ENCODE peak calls at places on chromosome 14, in nine cellular contexts. One of them, this sample, is unnamed. For H3K4me1, the result is how much of the 10 kb centered on the place peaks cover.

GRCh38 chr14:20494935-20495766 is 10.2 kb upstream of the RNASE10 start:
- DNase-seq in fibroblast of lung: peak
- DNase-seq in adrenal gland: no peak
- DNase-seq in SK-N-SH: no peak
- DNase-seq in endodermal cell: no peak
- DNase-seq in neuronal stem cell: no peak
- DNase-seq in lower lobe of right lung: no peak
- DNase-seq in CD8-positive, alpha-beta T cell: no peak
- DNase-seq in psoas muscle: no peak
- DNase-seq in this sample: no peak

GRCh38 chr14:21668377-21668776 is 5.2 kb downstream of the OR4E1 start:
- DNase-seq in SK-N-SH: no peak
- DNase-seq in lower lobe of right lung: no peak
- DNase-seq in neuronal stem cell: no peak
- DNase-seq in fibroblast of lung: no peak
- DNase-seq in endodermal cell: no peak
- DNase-seq in psoas muscle: no peak
- DNase-seq in CD8-positive, alpha-beta T cell: no peak
- DNase-seq in adrenal gland: no peak
- DNase-seq in this sample: no peak

GRCh38 chr14:37501877-37502276 is 93.2 kb downstream of the FOXA1 start:
- DNase-seq in endodermal cell: no peak
- DNase-seq in CD8-positive, alpha-beta T cell: no peak
- DNase-seq in SK-N-SH: no peak
- DNase-seq in lower lobe of right lung: no peak
- DNase-seq in adrenal gland: no peak
- DNase-seq in psoas muscle: no peak
- DNase-seq in neuronal stem cell: no peak
- DNase-seq in fibroblast of lung: no peak
- DNase-seq in this sample: no peak

GRCh38 chr14:60094306-60094897 is 2.7 kb downstream of the PCNX4 start:
- DNase-seq in neuronal stem cell: no peak
- DNase-seq in endodermal cell: peak
- DNase-seq in psoas muscle: no peak
- DNase-seq in adrenal gland: peak
- DNase-seq in CD8-positive, alpha-beta T cell: no peak
- DNase-seq in SK-N-SH: no peak
- DNase-seq in lower lobe of right lung: no peak
- DNase-seq in fibroblast of lung: peak
- DNase-seq in this sample: no peak

GRCh38 chr14:106530423-106531107 is 1004.2 kb downstream of the TMEM121 start:
- DNase-seq in fibroblast of lung: no peak
- DNase-seq in lower lobe of right lung: no peak
- DNase-seq in adrenal gland: no peak
- DNase-seq in CD8-positive, alpha-beta T cell: no peak
- DNase-seq in SK-N-SH: no peak
- DNase-seq in psoas muscle: no peak
- DNase-seq in endodermal cell: no peak
- DNase-seq in neuronal stem cell: no peak
- DNase-seq in this sample: peak

GRCh38 chr14:96084796-96085195 is 45.6 kb downstream of the C14orf132 start:
- DNase-seq in SK-N-SH: peak
- DNase-seq in psoas muscle: peak
- DNase-seq in CD8-positive, alpha-beta T cell: no peak
- DNase-seq in fibroblast of lung: no peak
- DNase-seq in lower lobe of right lung: no peak
- DNase-seq in endodermal cell: no peak
- DNase-seq in neuronal stem cell: no peak
- DNase-seq in adrenal gland: no peak
- DNase-seq in this sample: no peak

GRCh38 chr14:21498540-21499526 is 12.3 kb downstream of the METTL3 start:
- DNase-seq in fibroblast of lung: peak
- DNase-seq in neuronal stem cell: peak
- DNase-seq in adrenal gland: no peak
- DNase-seq in lower lobe of right lung: no peak
- DNase-seq in endodermal cell: peak
- DNase-seq in SK-N-SH: peak
- DNase-seq in psoas muscle: no peak
- DNase-seq in CD8-positive, alpha-beta T cell: no peak
- DNase-seq in this sample: no peak

GRCh38 chr14:91911474-91912032 is 35.9 kb downstream of the FBLN5 start:
- DNase-seq in fibroblast of lung: peak
- DNase-seq in adrenal gland: no peak
- DNase-seq in SK-N-SH: peak
- DNase-seq in CD8-positive, alpha-beta T cell: no peak
- DNase-seq in endodermal cell: peak
- DNase-seq in neuronal stem cell: peak
- DNase-seq in lower lobe of right lung: no peak
- DNase-seq in psoas muscle: no peak
- DNase-seq in this sample: no peak

GRCh38 chr14:37142835-37143499 is 29.4 kb downstream of the SLC25A21 start:
- DNase-seq in psoas muscle: no peak
- DNase-seq in endodermal cell: no peak
- DNase-seq in SK-N-SH: no peak
- DNase-seq in fibroblast of lung: peak
- DNase-seq in lower lobe of right lung: no peak
- DNase-seq in neuronal stem cell: no peak
- DNase-seq in CD8-positive, alpha-beta T cell: no peak
- DNase-seq in adrenal gland: no peak
- DNase-seq in this sample: no peak

GRCh38 chr14:80387563-80387981 is 176.3 kb upstream of the DIO2 start:
- DNase-seq in SK-N-SH: no peak
- DNase-seq in endodermal cell: no peak
- DNase-seq in CD8-positive, alpha-beta T cell: no peak
- DNase-seq in lower lobe of right lung: no peak
- DNase-seq in psoas muscle: peak
- DNase-seq in fibroblast of lung: peak
- DNase-seq in neuronal stem cell: no peak
- DNase-seq in adrenal gland: peak
- DNase-seq in this sample: no peak

GRCh38 chr14:49044981-49045380 is 541.2 kb downstream of the RPS29 start:
- DNase-seq in SK-N-SH: no peak
- DNase-seq in CD8-positive, alpha-beta T cell: no peak
- DNase-seq in psoas muscle: no peak
- DNase-seq in endodermal cell: no peak
- DNase-seq in fibroblast of lung: no peak
- DNase-seq in lower lobe of right lung: no peak
- DNase-seq in adrenal gland: no peak
- DNase-seq in neuronal stem cell: no peak
- DNase-seq in this sample: no peak

GRCh38 chr14:100080206-100080605 is 15.0 kb downstream of the EVL start:
- DNase-seq in SK-N-SH: no peak
- DNase-seq in CD8-positive, alpha-beta T cell: no peak
- DNase-seq in adrenal gland: no peak
- DNase-seq in fibroblast of lung: no peak
- DNase-seq in neuronal stem cell: no peak
- DNase-seq in lower lobe of right lung: no peak
- DNase-seq in psoas muscle: no peak
- DNase-seq in endodermal cell: no peak
- DNase-seq in this sample: no peak
- H3K4me1 ChIP-seq in SK-N-SH: under half
- H3K4me1 ChIP-seq in CD8-positive, alpha-beta T cell: half or more
- H3K4me1 ChIP-seq in adrenal gland: under half
- H3K4me1 ChIP-seq in fibroblast of lung: under half
- H3K4me1 ChIP-seq in neuronal stem cell: under half
- H3K4me1 ChIP-seq in lower lobe of right lung: under half
- H3K4me1 ChIP-seq in psoas muscle: under half
- H3K4me1 ChIP-seq in endodermal cell: under half
- H3K4me1 ChIP-seq in this sample: under half

GRCh38 chr14:35351897-35352273 is 52.7 kb downstream of the NFKBIA start:
- DNase-seq in fibroblast of lung: no peak
- DNase-seq in endodermal cell: peak
- DNase-seq in SK-N-SH: no peak
- DNase-seq in adrenal gland: no peak
- DNase-seq in CD8-positive, alpha-beta T cell: no peak
- DNase-seq in psoas muscle: peak
- DNase-seq in neuronal stem cell: no peak
- DNase-seq in lower lobe of right lung: peak
- DNase-seq in this sample: peak

GRCh38 chr14:35351497-35351896 is 53.1 kb downstream of the NFKBIA start:
- DNase-seq in fibroblast of lung: no peak
- DNase-seq in endodermal cell: no peak
- DNase-seq in psoas muscle: no peak
- DNase-seq in CD8-positive, alpha-beta T cell: no peak
- DNase-seq in lower lobe of right lung: no peak
- DNase-seq in adrenal gland: no peak
- DNase-seq in SK-N-SH: no peak
- DNase-seq in neuronal stem cell: no peak
- DNase-seq in this sample: no peak

GRCh38 chr14:35353409-35354172 is 51.0 kb downstream of the NFKBIA start:
- DNase-seq in fibroblast of lung: no peak
- DNase-seq in SK-N-SH: no peak
- DNase-seq in neuronal stem cell: no peak
- DNase-seq in CD8-positive, alpha-beta T cell: no peak
- DNase-seq in adrenal gland: no peak
- DNase-seq in endodermal cell: no peak
- DNase-seq in psoas muscle: peak
- DNase-seq in lower lobe of right lung: peak
- DNase-seq in this sample: no peak

GRCh38 chr14:35349966-35350365 is 54.6 kb downstream of the NFKBIA start:
- DNase-seq in endodermal cell: peak
- DNase-seq in lower lobe of right lung: peak
- DNase-seq in adrenal gland: no peak
- DNase-seq in neuronal stem cell: no peak
- DNase-seq in SK-N-SH: no peak
- DNase-seq in CD8-positive, alpha-beta T cell: no peak
- DNase-seq in fibroblast of lung: no peak
- DNase-seq in psoas muscle: peak
- DNase-seq in this sample: no peak

DNA sequence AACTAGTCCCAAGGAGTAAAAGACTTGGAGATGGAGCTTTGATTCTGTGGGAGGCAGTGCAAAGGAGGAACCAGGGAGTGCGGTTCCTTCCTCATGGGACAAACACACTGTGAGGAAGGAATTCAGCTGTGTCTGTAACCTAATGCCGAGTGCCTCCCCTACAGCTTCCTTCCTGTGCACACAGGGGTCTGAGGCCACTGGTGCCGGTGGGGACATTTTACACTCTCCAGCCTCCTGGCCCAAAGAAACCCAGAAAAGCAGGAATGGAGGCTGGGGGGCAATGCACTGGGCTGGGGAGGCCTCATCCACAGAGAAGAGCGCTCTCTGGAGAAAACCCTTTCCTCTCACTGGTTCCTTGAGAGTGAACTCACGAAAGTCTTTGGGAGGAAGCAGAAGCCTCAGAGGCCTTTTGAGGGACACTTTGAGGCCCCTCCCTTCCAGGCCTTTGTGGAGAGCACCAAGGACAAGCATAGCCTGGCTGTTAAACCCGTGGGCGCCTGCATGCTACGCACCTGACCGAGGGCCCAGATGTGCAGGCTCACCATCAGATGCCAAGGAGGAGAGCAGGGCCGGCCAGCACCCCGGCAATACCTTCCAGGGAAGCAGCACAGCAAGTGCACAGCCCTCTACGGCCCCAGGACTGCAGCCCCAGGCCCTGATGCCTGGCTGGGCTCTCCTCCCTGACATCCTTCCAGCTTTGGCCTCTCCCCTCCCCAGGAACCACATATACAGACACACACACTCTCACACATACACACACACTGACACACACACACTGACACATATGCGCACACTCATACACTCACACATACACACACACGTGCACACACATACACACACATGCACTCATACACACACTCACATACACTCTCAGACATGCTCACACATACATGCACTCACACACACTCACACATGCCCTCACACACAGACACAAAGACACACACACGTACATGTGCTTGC is 52.0 kb downstream of the NFKBIA start:
- DNase-seq in fibroblast of lung: no peak
- DNase-seq in adrenal gland: no peak
- DNase-seq in endodermal cell: peak
- DNase-seq in neuronal stem cell: no peak
- DNase-seq in psoas muscle: peak
- DNase-seq in lower lobe of right lung: peak
- DNase-seq in SK-N-SH: no peak
- DNase-seq in CD8-positive, alpha-beta T cell: no peak
- DNase-seq in this sample: no peak
- H3K4me3 ChIP-seq in fibroblast of lung: no peak
- H3K4me3 ChIP-seq in adrenal gland: no peak
- H3K4me3 ChIP-seq in endodermal cell: no peak
- H3K4me3 ChIP-seq in neuronal stem cell: no peak
- H3K4me3 ChIP-seq in psoas muscle: no peak
- H3K4me3 ChIP-seq in lower lobe of right lung: no peak
- H3K4me3 ChIP-seq in SK-N-SH: no peak
- H3K4me3 ChIP-seq in CD8-positive, alpha-beta T cell: no peak
- H3K4me3 ChIP-seq in this sample: no peak

GRCh38 chr14:93961610-93962009 is 14.8 kb downstream of the ASB2 start:
- DNase-seq in adrenal gland: no peak
- DNase-seq in neuronal stem cell: no peak
- DNase-seq in CD8-positive, alpha-beta T cell: no peak
- DNase-seq in lower lobe of right lung: no peak
- DNase-seq in psoas muscle: no peak
- DNase-seq in fibroblast of lung: no peak
- DNase-seq in endodermal cell: no peak
- DNase-seq in SK-N-SH: no peak
- DNase-seq in this sample: no peak

GRCh38 chr14:93959239-93960107 is 16.9 kb downstream of the ASB2 start:
- DNase-seq in fibroblast of lung: peak
- DNase-seq in endodermal cell: peak
- DNase-seq in lower lobe of right lung: peak
- DNase-seq in adrenal gland: peak
- DNase-seq in neuronal stem cell: no peak
- DNase-seq in SK-N-SH: no peak
- DNase-seq in CD8-positive, alpha-beta T cell: peak
- DNase-seq in psoas muscle: peak
- DNase-seq in this sample: peak

GRCh38 chr14:93960108-93960475 is 16.3 kb downstream of the ASB2 start:
- DNase-seq in CD8-positive, alpha-beta T cell: no peak
- DNase-seq in endodermal cell: no peak
- DNase-seq in lower lobe of right lung: no peak
- DNase-seq in neuronal stem cell: no peak
- DNase-seq in fibroblast of lung: peak
- DNase-seq in adrenal gland: no peak
- DNase-seq in psoas muscle: no peak
- DNase-seq in SK-N-SH: no peak
- DNase-seq in this sample: no peak

GRCh38 chr14:93962701-93963601 is 13.4 kb downstream of the ASB2 start:
- DNase-seq in lower lobe of right lung: peak
- DNase-seq in CD8-positive, alpha-beta T cell: peak
- DNase-seq in SK-N-SH: no peak
- DNase-seq in adrenal gland: no peak
- DNase-seq in psoas muscle: peak
- DNase-seq in neuronal stem cell: no peak
- DNase-seq in endodermal cell: no peak
- DNase-seq in fibroblast of lung: no peak
- DNase-seq in this sample: peak

GRCh38 chr14:93960774-93961438 is 15.5 kb downstream of the ASB2 start:
- DNase-seq in fibroblast of lung: no peak
- DNase-seq in endodermal cell: no peak
- DNase-seq in CD8-positive, alpha-beta T cell: no peak
- DNase-seq in adrenal gland: no peak
- DNase-seq in psoas muscle: no peak
- DNase-seq in lower lobe of right lung: no peak
- DNase-seq in SK-N-SH: no peak
- DNase-seq in neuronal stem cell: no peak
- DNase-seq in this sample: no peak
- H3K4me1 ChIP-seq in fibroblast of lung: under half
- H3K4me1 ChIP-seq in endodermal cell: under half
- H3K4me1 ChIP-seq in CD8-positive, alpha-beta T cell: half or more
- H3K4me1 ChIP-seq in adrenal gland: under half
- H3K4me1 ChIP-seq in psoas muscle: half or more
- H3K4me1 ChIP-seq in lower lobe of right lung: half or more
- H3K4me1 ChIP-seq in SK-N-SH: under half
- H3K4me1 ChIP-seq in neuronal stem cell: under half
- H3K4me1 ChIP-seq in this sample: under half

GRCh38 chr14:90758959-90759358 is 57.3 kb downstream of the TTC7B start:
- DNase-seq in adrenal gland: peak
- DNase-seq in SK-N-SH: no peak
- DNase-seq in fibroblast of lung: no peak
- DNase-seq in neuronal stem cell: no peak
- DNase-seq in psoas muscle: peak
- DNase-seq in lower lobe of right lung: peak
- DNase-seq in endodermal cell: no peak
- DNase-seq in CD8-positive, alpha-beta T cell: no peak
- DNase-seq in this sample: peak
- H3K4me3 ChIP-seq in adrenal gland: peak
- H3K4me3 ChIP-seq in SK-N-SH: peak
- H3K4me3 ChIP-seq in fibroblast of lung: peak
- H3K4me3 ChIP-seq in neuronal stem cell: no peak
- H3K4me3 ChIP-seq in psoas muscle: peak
- H3K4me3 ChIP-seq in lower lobe of right lung: peak
- H3K4me3 ChIP-seq in endodermal cell: no peak
- H3K4me3 ChIP-seq in CD8-positive, alpha-beta T cell: peak
- H3K4me3 ChIP-seq in this sample: peak

This sample was measured in mucosa of descending colon.